ENCODE peak calls at places on chromosomes 7 and 10, in six cellular contexts. V, D, I, X, G and K are unnamed samples.

GRCh38 chr10:43305881-43306280 is 39.0 kb upstream of the RASGEF1A start:
- DNase-seq in X (no peak), D (no peak), I (no peak), G (peak; percentile 70), V (no peak), K (no peak)

GRCh38 chr7:148905093-148905666 is 21.1 kb upstream of the EZH2 start:
- DNase-seq in X (no peak), D (no peak), I (no peak), G (no peak), V (no peak), K (no peak)

GRCh38 chr10:68242051-68242450 is 10.1 kb upstream of the ATOH7 start:
- DNase-seq in X (no peak), G (no peak), D (no peak), V (no peak), I (no peak), K (no peak)

GRCh38 chr10:114308470-114309110 is 69.5 kb downstream of the VWA2 start:
- DNase-seq in G (no peak), X (no peak), I (no peak), D (no peak), V (no peak), K (no peak)

GRCh38 chr7:1857487-1858425 is 187.7 kb downstream of the ELFN1 start:
- DNase-seq in G (no peak), D (no peak), X (peak; percentile 22), I (no peak), V (no peak), K (no peak)

GRCh38 chr10:43299579-43299978 is 32.7 kb upstream of the RASGEF1A start:
- DNase-seq in V (no peak), I (no peak), G (no peak), X (no peak), D (no peak), K (peak; percentile 54)

GRCh38 chr10:61749271-61749670 is 86.5 kb downstream of the CABCOCO1 start:
- DNase-seq in X (no peak), V (no peak), I (no peak), G (no peak), D (no peak), K (no peak)

GRCh38 chr7:20385121-20385520 is 54.4 kb downstream of the ITGB8 start:
- DNase-seq in V (no peak), X (no peak), G (peak; percentile 51), I (peak; percentile 18), D (no peak), K (no peak)

DNA sequence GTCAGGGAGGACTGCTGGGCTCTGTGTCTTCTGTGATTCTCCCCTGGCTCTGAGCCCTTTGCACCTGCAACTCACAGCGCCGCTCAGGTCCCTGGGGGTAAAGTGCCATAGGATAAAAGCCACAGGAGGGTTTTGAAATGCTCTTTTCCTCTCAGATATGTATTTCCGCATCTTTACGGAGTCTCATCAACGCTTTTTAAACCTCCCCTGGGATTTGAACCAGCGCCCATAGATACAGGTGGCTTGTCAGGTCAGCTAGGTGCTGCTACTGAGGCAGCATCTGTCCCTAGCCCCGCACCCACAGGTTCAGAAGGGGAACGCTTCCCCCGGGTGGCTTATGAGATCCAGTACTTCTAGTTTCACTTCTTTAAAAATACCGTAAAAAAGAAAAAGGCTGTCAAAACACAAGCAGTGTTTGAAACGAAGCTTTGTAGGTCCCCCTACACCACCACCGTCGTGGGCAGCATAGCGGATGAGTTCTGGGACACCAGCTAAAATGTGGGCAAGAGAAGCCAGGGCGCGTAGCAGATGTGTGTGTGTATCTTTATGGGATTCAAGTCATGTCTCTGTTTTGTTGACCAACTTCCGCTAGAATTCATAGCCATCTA is 173.5 kb downstream of the CUX1 start:
- DNase-seq in D (peak; percentile 84), V (no peak), X (no peak), I (no peak), G (no peak), K (peak; percentile 85)
- H3K4me1 ChIP-seq in D (peaks cover 51% of the 10 kb centered on the region), V (peaks cover 6% of the 10 kb centered on the region), X (peaks cover 7% of the 10 kb centered on the region), I (no peaks in the 10 kb centered on the region), G (peaks cover 9% of the 10 kb centered on the region), K (peaks cover 99% of the 10 kb centered on the region)

GRCh38 chr7:11297226-11297625 is 323.6 kb downstream of the PHF14 start:
- DNase-seq in I (no peak), G (no peak), X (no peak), V (no peak), D (no peak), K (no peak)
- H3K4me1 ChIP-seq in I (no peaks in the 10 kb centered on the region), G (no peaks in the 10 kb centered on the region), X (no peaks in the 10 kb centered on the region), V (no peaks in the 10 kb centered on the region), D (peaks cover 20% of the 10 kb centered on the region), K (no peaks in the 10 kb centered on the region)

DNA sequence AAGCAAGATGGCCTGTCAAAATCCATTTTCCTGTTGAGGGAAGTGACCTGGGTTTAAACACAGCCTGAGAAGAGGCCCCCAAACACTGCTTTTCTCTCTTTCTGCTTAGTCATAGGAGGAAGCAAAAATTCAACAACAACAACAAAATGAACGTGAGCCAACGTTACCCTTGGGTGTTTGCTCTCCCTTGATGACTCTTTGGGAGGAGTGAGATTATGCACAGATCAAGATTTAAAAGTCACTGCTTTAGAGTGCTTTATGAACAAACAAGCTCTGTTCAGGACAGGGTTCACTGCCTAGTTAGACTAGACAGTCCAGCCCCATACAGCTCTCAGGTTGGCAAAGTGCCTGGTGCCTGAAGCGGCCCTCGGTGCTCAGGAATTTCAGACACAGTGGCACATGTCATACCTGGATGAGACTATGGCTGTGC is 38.9 kb downstream of the DENND11 start:
- DNase-seq in G (peak; percentile 20), D (no peak), X (no peak), I (no peak), V (no peak), K (no peak)
- H3K4me1 ChIP-seq in G (no peaks in the 10 kb centered on the region), D (peaks cover 21% of the 10 kb centered on the region), X (no peaks in the 10 kb centered on the region), I (no peaks in the 10 kb centered on the region), V (no peaks in the 10 kb centered on the region), K (peaks cover 11% of the 10 kb centered on the region)

GRCh38 chr10:78038791-78039547 is 5.3 kb downstream of the RPS24 start:
- DNase-seq in X (no peak), V (no peak), I (no peak), G (no peak), D (no peak), K (no peak)
- H3K4me1 ChIP-seq in X (peaks cover 36% of the 10 kb centered on the region), V (peaks cover 31% of the 10 kb centered on the region), I (peaks cover 8% of the 10 kb centered on the region), G (peaks cover 26% of the 10 kb centered on the region), D (peaks cover 31% of the 10 kb centered on the region), K (peaks cover 47% of the 10 kb centered on the region)